ENCODE peak calls at places on chromosomes 11 and 22, in five cellular contexts. O, Q, E, G and N are unnamed samples.

GRCh38 chr11:16737860-16738197 is 618 bp upstream of the C11orf58 start:
- DNase-seq in Q (peak; percentile 19), O (no peak), E (no peak), G (no peak), N (no peak)

GRCh38 chr11:128419012-128419767 is 168.2 kb downstream of the ETS1 start:
- DNase-seq in E (no peak), Q (no peak), O (no peak), G (no peak), N (no peak)

GRCh38 chr11:13052130-13052541 is 43.0 kb downstream of the RASSF10 start:
- DNase-seq in O (no peak), G (no peak), Q (no peak), E (no peak), N (no peak)

GRCh38 chr11:105935791-105936190 is 86.2 kb downstream of the MSANTD4 start:
- DNase-seq in G (no peak), Q (peak; percentile 69), O (no peak), E (no peak), N (no peak)

GRCh38 chr22:20080445-20080775 is 369 bp downstream of the DGCR8 start:
- DNase-seq in G (peak; percentile 79), Q (peak; percentile 50), O (peak; percentile 81), E (peak; percentile 96), N (no peak)

GRCh38 chr11:131817701-131818188 is 447.3 kb downstream of the NTM start:
- DNase-seq in G (no peak), Q (no peak), O (no peak), E (no peak), N (no peak)

GRCh38 chr22:29269731-29270474 is 1.8 kb downstream of the EWSR1 start:
- DNase-seq in O (no peak), G (no peak), Q (peak; percentile 20), E (peak; percentile 21), N (no peak)

GRCh38 chr22:49718396-49718795 is 109.3 kb downstream of the BRD1 start:
- DNase-seq in O (peak; percentile 35), E (no peak), Q (no peak), G (no peak), N (no peak)

GRCh38 chr11:119202554-119202953 is 3.6 kb upstream of the CBL start:
- DNase-seq in Q (no peak), G (no peak), E (no peak), O (no peak), N (no peak)

GRCh38 chr11:10208045-10208674 is 85.9 kb downstream of the SBF2 start:
- DNase-seq in Q (peak; percentile 30), O (no peak), E (peak; percentile 41), G (no peak), N (no peak)

GRCh38 chr11:15590131-15590530 is 475.4 kb downstream of the INSC start:
- DNase-seq in E (no peak), O (no peak), G (no peak), Q (peak; percentile 1), N (no peak)

GRCh38 chr22:44158766-44159165 is 22.0 kb upstream of the PARVG start:
- DNase-seq in O (no peak), G (no peak), Q (no peak), E (no peak), N (no peak)

GRCh38 chr11:61903845-61904244 is 12.5 kb upstream of the FADS3 start:
- DNase-seq in O (no peak), G (no peak), Q (no peak), E (no peak), N (no peak)

GRCh38 chr11:126262216-126262615 is 6.5 kb downstream of the SRPRA start:
- DNase-seq in O (no peak), Q (no peak), E (no peak), G (no peak), N (no peak)

GRCh38 chr11:130023204-130023603 is 20.6 kb upstream of the PRDM10 start:
- DNase-seq in E (no peak), G (no peak), O (no peak), Q (peak; percentile 78), N (no peak)

GRCh38 chr22:30222321-30222720 is 24.2 kb downstream of the LIF start:
- DNase-seq in Q (no peak), G (no peak), E (no peak), O (no peak), N (no peak)

GRCh38 chr11:29641201-29641600 is 375.6 kb downstream of the KCNA4 start:
- DNase-seq in O (no peak), Q (peak; percentile 61), G (no peak), E (no peak), N (no peak)

GRCh38 chr11:101617735-101618332 is 34.0 kb upstream of the TRPC6 start:
- DNase-seq in Q (peak; percentile 37), E (no peak), O (no peak), G (no peak), N (no peak)

GRCh38 chr22:20469110-20469855 is 26.3 kb downstream of the KLHL22 start:
- DNase-seq in O (no peak), Q (no peak), E (peak; percentile 71), G (no peak), N (no peak)

GRCh38 chr11:124329787-124330478 is 9.9 kb upstream of the OR8D2 start:
- DNase-seq in O (no peak), G (no peak), Q (peak; percentile 7), E (no peak), N (no peak)

GRCh38 chr11:6824461-6824860 is 21.0 kb upstream of the OR10A5 start:
- DNase-seq in Q (no peak), E (no peak), G (no peak), O (no peak), N (no peak)

GRCh38 chr22:19019029-19019678 is 83.1 kb upstream of the PRODH start:
- DNase-seq in G (no peak), Q (no peak), O (no peak), E (no peak), N (no peak)

GRCh38 chr11:67272327-67273259 is 6.3 kb downstream of the GRK2 start:
- DNase-seq in E (no peak), Q (no peak), O (peak; percentile 64), G (peak; percentile 70), N (no peak)

GRCh38 chr11:114447892-114448291 is 8.6 kb downstream of the REXO2 start:
- DNase-seq in G (no peak), O (no peak), E (no peak), Q (peak; percentile 65), N (no peak)

GRCh38 chr11:121892863-121893262 is 223.2 kb downstream of the BLID start:
- DNase-seq in Q (peak; percentile 76), E (no peak), G (no peak), O (no peak), N (no peak)

GRCh38 chr11:15665368-15665871 is 550.7 kb downstream of the INSC start:
- DNase-seq in O (no peak), G (no peak), E (no peak), Q (peak; percentile 87), N (no peak)

GRCh38 chr11:69284081-69284511 is 9.9 kb upstream of the MYEOV start:
- DNase-seq in O (no peak), E (no peak), G (no peak), Q (peak; percentile 73), N (no peak)

GRCh38 chr22:41682033-41682807 is 6.4 kb downstream of the SNU13 start:
- DNase-seq in O (peak; percentile 92), E (peak; percentile 94), Q (peak; percentile 87), G (peak; percentile 93), N (peak; percentile 93)

GRCh38 chr22:19290400-19291217 is 910 bp downstream of the CLTCL1 start:
- DNase-seq in E (peak; percentile 42), G (no peak), Q (no peak), O (no peak), N (no peak)

GRCh38 chr11:94770563-94771120 is 2.5 kb downstream of the AMOTL1 start:
- DNase-seq in E (no peak), O (no peak), G (no peak), Q (no peak), N (no peak)

GRCh38 chr11:133265536-133265935 is 266.8 kb downstream of the OPCML start:
- DNase-seq in G (no peak), O (no peak), Q (no peak), E (no peak), N (no peak)

GRCh38 chr11:74100231-74100630 is 70.6 kb downstream of the C2CD3 start:
- DNase-seq in E (no peak), G (no peak), O (no peak), Q (no peak), N (no peak)

GRCh38 chr11:74094393-74094792 is 76.4 kb downstream of the C2CD3 start:
- DNase-seq in E (no peak), Q (no peak), G (no peak), O (no peak), N (no peak)

GRCh38 chr11:74100735-74101134 is 70.1 kb downstream of the C2CD3 start:
- DNase-seq in Q (no peak), O (no peak), G (no peak), E (no peak), N (no peak)

GRCh38 chr11:74092425-74092824 is 78.4 kb downstream of the C2CD3 start:
- DNase-seq in O (no peak), E (peak; percentile 62), G (no peak), Q (no peak), N (no peak)

GRCh38 chr11:74097838-74098237 is 73.0 kb downstream of the C2CD3 start:
- DNase-seq in O (no peak), Q (no peak), E (no peak), G (no peak), N (no peak)
- H3K36me3 ChIP-seq in O (peaks cover 49% of the 10 kb centered on the region), Q (peaks cover 2% of the 10 kb centered on the region), E (peaks cover 40% of the 10 kb centered on the region), G (no peaks in the 10 kb centered on the region), N (peaks cover 74% of the 10 kb centered on the region)

GRCh38 chr11:70333206-70333605 is 62.7 kb downstream of the PPFIA1 start:
- DNase-seq in E (no peak), Q (peak; percentile 30), G (no peak), O (no peak), N (no peak)
- H3K36me3 ChIP-seq in E (peaks cover 91% of the 10 kb centered on the region), Q (peaks cover 22% of the 10 kb centered on the region), G (no peaks in the 10 kb centered on the region), O (peaks cover 91% of the 10 kb centered on the region), N (peaks cover 98% of the 10 kb centered on the region)

GRCh38 chr22:38067028-38067415 is 9.8 kb downstream of the PICK1 start:
- DNase-seq in O (peak; percentile 78), E (no peak), Q (peak; percentile 9), G (peak; percentile 37), N (no peak)

GRCh38 chr22:38065539-38065938 is 8.3 kb downstream of the PICK1 start:
- DNase-seq in Q (no peak), E (no peak), G (peak; percentile 37), O (no peak), N (no peak)

GRCh38 chr22:38067771-38068360 is 10.7 kb downstream of the PICK1 start:
- DNase-seq in E (no peak), O (no peak), Q (no peak), G (peak; percentile 58), N (no peak)

GRCh38 chr22:38066381-38067027 is 9.3 kb downstream of the PICK1 start:
- DNase-seq in G (peak; percentile 44), E (no peak), Q (no peak), O (no peak), N (no peak)

GRCh38 chr22:38062782-38063181 is 5.6 kb downstream of the PICK1 start:
- DNase-seq in Q (no peak), E (no peak), O (no peak), G (no peak), N (no peak)
- H3K36me3 ChIP-seq in Q (peaks cover 1% of the 10 kb centered on the region), E (no peaks in the 10 kb centered on the region), O (peaks cover 43% of the 10 kb centered on the region), G (no peaks in the 10 kb centered on the region), N (peaks cover 56% of the 10 kb centered on the region)

GRCh38 chr11:1760351-1761109 is 3.2 kb downstream of the CTSD start:
- DNase-seq in E (peak; percentile 44), G (peak; percentile 94), O (peak; percentile 93), Q (peak; percentile 54), N (no peak)
- H3K36me3 ChIP-seq in E (peaks cover 23% of the 10 kb centered on the region), G (peaks cover 2% of the 10 kb centered on the region), O (peaks cover 46% of the 10 kb centered on the region), Q (peaks cover 16% of the 10 kb centered on the region), N (peaks cover 59% of the 10 kb centered on the region)